ENCODE peak calls at places on chromosome 21, in seven cellular contexts. Z, C, D, J, I, U and Q are unnamed samples.
A peak's percentile ranks its signal among the peaks of the same experiment; 100 is the strongest.

GRCh38 chr21:36203603-36203889 is 46.9 kb downstream of the DOP1B start:
- DNase-seq in Z (peak; percentile 56), C (peak; percentile 92), D (no peak), J (peak; percentile 74), I (no peak), U (no peak), Q (peak; percentile 64)

GRCh38 chr21:16194851-16195251 is 465.1 kb downstream of the USP25 start:
- DNase-seq in Z (no peak), C (peak; percentile 17), D (no peak), J (peak; percentile 22), I (no peak), U (no peak), Q (no peak)

GRCh38 chr21:23452384-23453083 is 2154.7 kb downstream of the MRPL39 start:
- DNase-seq in Z (peak; percentile 90), C (no peak), D (peak; percentile 66), J (no peak), I (peak; percentile 81), U (peak; percentile 23), Q (peak; percentile 6)

GRCh38 chr21:16573581-16573980 is 843.8 kb downstream of the USP25 start:
- DNase-seq in Z (peak; percentile 47), C (peak; percentile 76), D (no peak), J (peak; percentile 33), I (no peak), U (no peak), Q (peak; percentile 3)

GRCh38 chr21:46064870-46065214 is 33.1 kb upstream of the COL6A2 start:
- DNase-seq in Z (no peak), C (no peak), D (no peak), J (no peak), I (peak; percentile 30), U (no peak), Q (no peak)

GRCh38 chr21:37636152-37636860 is 269.7 kb downstream of the DYRK1A start:
- DNase-seq in Z (no peak), C (peak; percentile 76), D (no peak), J (peak; percentile 86), I (no peak), U (no peak), Q (peak; percentile 30)

GRCh38 chr21:37658994-37659458 is 257.2 kb downstream of the KCNJ6 start:
- DNase-seq in Z (peak; percentile 33), C (peak; percentile 72), D (no peak), J (peak; percentile 74), I (no peak), U (no peak), Q (peak; percentile 53)

GRCh38 chr21:28104346-28104745 is 888.3 kb downstream of the LTN1 start:
- DNase-seq in Z (no peak), C (no peak), D (no peak), J (no peak), I (no peak), U (no peak), Q (no peak)

GRCh38 chr21:44919111-44919912 is 1.4 kb downstream of the ITGB2 start:
- DNase-seq in Z (no peak), C (no peak), D (no peak), J (no peak), I (no peak), U (no peak), Q (no peak)

GRCh38 chr21:42118901-42119300 is 47.8 kb downstream of the UMODL1 start:
- DNase-seq in Z (no peak), C (peak; percentile 48), D (no peak), J (no peak), I (no peak), U (no peak), Q (no peak)

GRCh38 chr21:45836268-45836655 is 145.3 kb upstream of the COL6A1 start:
- DNase-seq in Z (no peak), C (peak; percentile 61), D (no peak), J (peak; percentile 12), I (peak; percentile 35), U (no peak), Q (no peak)

GRCh38 chr21:23162213-23162946 is 2164.2 kb downstream of the NCAM2 start:
- DNase-seq in Z (peak; percentile 60), C (no peak), D (no peak), J (peak; percentile 0), I (no peak), U (no peak), Q (no peak)

GRCh38 chr21:42677339-42678117 is 24.1 kb downstream of the PDE9A start:
- DNase-seq in Z (no peak), C (peak; percentile 60), D (no peak), J (peak; percentile 77), I (no peak), U (no peak), Q (no peak)

GRCh38 chr21:42500736-42501135 is 4.7 kb upstream of the RSPH1 start:
- DNase-seq in Z (no peak), C (no peak), D (no peak), J (no peak), I (no peak), U (no peak), Q (peak; percentile 86)

GRCh38 chr21:33552999-33553598 is 10.3 kb downstream of the SON start:
- DNase-seq in Z (no peak), C (no peak), D (no peak), J (no peak), I (no peak), U (no peak), Q (no peak)

GRCh38 chr21:42129300-42130266 is 58.5 kb downstream of the UMODL1 start:
- DNase-seq in Z (no peak), C (no peak), D (no peak), J (no peak), I (no peak), U (no peak), Q (no peak)

GRCh38 chr21:37146320-37147225 is 73.5 kb downstream of the TTC3 start:
- DNase-seq in Z (no peak), C (peak; percentile 39), D (no peak), J (peak; percentile 76), I (no peak), U (no peak), Q (no peak)

GRCh38 chr21:46455575-46456385 is 2.9 kb upstream of the DIP2A start:
- DNase-seq in Z (peak; percentile 8), C (peak; percentile 66), D (no peak), J (peak; percentile 34), I (no peak), U (no peak), Q (no peak)

GRCh38 chr21:14691924-14692323 is 145.8 kb upstream of the SAMSN1 start:
- DNase-seq in Z (no peak), C (no peak), D (no peak), J (no peak), I (no peak), U (no peak), Q (no peak)

GRCh38 chr21:17476006-17476405 is 36.8 kb upstream of the CXADR start:
- DNase-seq in Z (no peak), C (no peak), D (no peak), J (no peak), I (no peak), U (no peak), Q (no peak)

GRCh38 chr21:45224189-45224938 is 63.3 kb downstream of the POFUT2 start:
- DNase-seq in Z (no peak), C (peak; percentile 52), D (no peak), J (peak; percentile 33), I (no peak), U (no peak), Q (no peak)

GRCh38 chr21:27406297-27407009 is 439.6 kb upstream of the ADAMTS5 start:
- DNase-seq in Z (peak; percentile 11), C (peak; percentile 79), D (no peak), J (peak; percentile 36), I (no peak), U (no peak), Q (no peak)

GRCh38 chr21:35197191-35197590 is 148.1 kb upstream of the RUNX1 start:
- DNase-seq in Z (no peak), C (peak; percentile 64), D (no peak), J (no peak), I (no peak), U (no peak), Q (no peak)
- H3K18ac ChIP-seq in Z (no peak overlapping the region), C (peak overlapping the region; percentile 79), D (no peak overlapping the region), J (no peak overlapping the region), I (no peak overlapping the region), U (no peak overlapping the region), Q (no peak overlapping the region)

GRCh38 chr21:31449912-31450535 is 106.0 kb upstream of the TIAM1 start:
- DNase-seq in Z (no peak), C (no peak), D (no peak), J (no peak), I (no peak), U (no peak), Q (no peak)
- H3K4me2 ChIP-seq in Z (no peak overlapping the region), C (no peak overlapping the region), D (no peak overlapping the region), J (no peak overlapping the region), I (no peak overlapping the region), U (no peak overlapping the region), Q (no peak overlapping the region)

GRCh38 chr21:38669186-38669585 is 136.5 kb upstream of the ETS2 start:
- DNase-seq in Z (peak; percentile 49), C (peak; percentile 30), D (no peak), J (peak; percentile 37), I (peak; percentile 33), U (no peak), Q (peak; percentile 62)

GRCh38 chr21:38668501-38668900 is 137.2 kb upstream of the ETS2 start:
- DNase-seq in Z (no peak), C (no peak), D (no peak), J (no peak), I (no peak), U (no peak), Q (no peak)

GRCh38 chr21:38668067-38668466 is 137.7 kb upstream of the ETS2 start:
- DNase-seq in Z (no peak), C (no peak), D (no peak), J (no peak), I (no peak), U (no peak), Q (no peak)

GRCh38 chr21:38675450-38675849 is 130.3 kb upstream of the ETS2 start:
- DNase-seq in Z (no peak), C (no peak), D (no peak), J (no peak), I (no peak), U (no peak), Q (no peak)

DNA sequence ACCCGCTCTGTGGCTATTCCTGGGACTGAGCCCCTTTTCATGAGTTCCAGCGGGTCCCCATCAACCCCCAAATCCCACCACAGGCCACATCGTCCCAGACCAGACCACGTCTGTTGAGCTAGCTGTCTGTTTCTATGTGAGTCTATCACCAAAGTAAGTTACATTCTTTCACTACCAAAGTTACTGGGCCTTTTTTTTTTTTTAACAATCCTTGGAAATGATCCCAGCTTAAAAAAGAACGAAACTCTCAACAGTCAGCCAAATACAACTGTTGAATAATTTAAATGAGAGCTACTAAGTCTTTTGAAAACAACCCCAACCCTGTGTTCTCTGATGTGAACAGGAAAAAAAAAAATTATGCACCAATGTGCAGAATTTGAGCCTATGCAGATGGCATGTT is 134.0 kb upstream of the ETS2 start:
- DNase-seq in Z (no peak), C (no peak), D (no peak), J (no peak), I (no peak), U (no peak), Q (no peak)
- H3K18ac ChIP-seq in Z (no peak overlapping the region), C (no peak overlapping the region), D (no peak overlapping the region), J (no peak overlapping the region), I (no peak overlapping the region), U (no peak overlapping the region), Q (no peak overlapping the region)

DNA sequence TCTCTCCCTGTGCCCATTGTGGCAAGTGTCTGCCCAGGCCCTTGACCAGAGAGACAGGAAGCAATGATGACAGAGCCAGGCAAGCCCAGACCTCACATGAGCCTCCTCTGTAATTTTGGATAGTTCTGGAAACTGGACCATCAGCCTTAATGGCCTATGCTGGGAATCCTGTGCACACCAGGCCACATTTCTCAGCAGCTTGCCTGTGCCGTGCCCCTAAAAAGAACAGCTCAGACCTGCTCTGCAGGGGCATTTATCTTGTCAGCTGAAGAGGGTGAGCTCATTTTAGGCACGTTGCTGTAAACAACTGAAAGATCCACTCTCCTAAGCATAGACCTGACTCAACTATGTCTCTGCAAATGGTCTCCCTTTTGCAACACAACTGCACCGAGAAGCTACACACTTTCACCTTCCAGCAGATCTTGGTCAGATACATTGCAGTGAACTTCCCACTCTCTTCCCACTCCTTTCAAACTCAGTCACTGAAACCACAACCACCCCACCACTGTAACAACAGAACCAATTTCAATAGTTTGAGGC is 53.5 kb upstream of the BACH1 start:
- DNase-seq in Z (no peak), C (peak; percentile 61), D (no peak), J (peak; percentile 79), I (no peak), U (no peak), Q (peak; percentile 71)
- H3K4me2 ChIP-seq in Z (no peak overlapping the region), C (peak overlapping the region; percentile 29), D (no peak overlapping the region), J (no peak overlapping the region), I (no peak overlapping the region), U (no peak overlapping the region), Q (peak overlapping the region; percentile 13)